ENCODE peak calls at places on chromosomes 5 and 9, in seven cellular contexts. U, V, Q, Z, E, R and I are unnamed samples.
A peak's percentile ranks its signal among the peaks of the same experiment; 100 is the strongest.

GRCh38 chr5:121325930-121326329 is 525.8 kb upstream of the FTMT start:
- DNase-seq in U (no peak), V (no peak), Q (no peak), Z (no peak), E (no peak), R (no peak), I (no peak)

GRCh38 chr5:120072054-120072453 is 392.0 kb upstream of the PRR16 start:
- DNase-seq in U (no peak), V (no peak), Q (no peak), Z (no peak), E (no peak), R (no peak), I (no peak)

GRCh38 chr5:139650689-139651501 is 2.7 kb downstream of the CXXC5 start:
- DNase-seq in U (no peak), V (no peak), Q (peak; percentile 91), Z (no peak), E (peak; percentile 81), R (no peak), I (peak; percentile 76)

GRCh38 chr5:138664276-138664943 is 88.8 kb upstream of the CTNNA1 start:
- DNase-seq in U (no peak), V (no peak), Q (no peak), Z (no peak), E (peak; percentile 28), R (peak; percentile 18), I (peak; percentile 58)

GRCh38 chr9:100714372-100715099 is 136.7 kb downstream of the CAVIN4 start:
- DNase-seq in U (peak; percentile 55), V (no peak), Q (no peak), Z (peak; percentile 78), E (peak; percentile 81), R (peak; percentile 51), I (peak; percentile 85)

GRCh38 chr5:44862808-44863207 is 54.1 kb downstream of the MRPS30 start:
- DNase-seq in U (no peak), V (no peak), Q (no peak), Z (no peak), E (no peak), R (no peak), I (no peak)

GRCh38 chr5:36581070-36581469 is 25.3 kb upstream of the SLC1A3 start:
- DNase-seq in U (no peak), V (no peak), Q (no peak), Z (no peak), E (no peak), R (no peak), I (no peak)

GRCh38 chr5:96257904-96258303 is 175.1 kb downstream of the PCSK1 start:
- DNase-seq in U (no peak), V (no peak), Q (no peak), Z (no peak), E (no peak), R (peak; percentile 41), I (no peak)

GRCh38 chr5:994821-995220 is 13.8 kb upstream of the NKD2 start:
- DNase-seq in U (no peak), V (no peak), Q (no peak), Z (no peak), E (no peak), R (no peak), I (no peak)

GRCh38 chr9:91750343-91750742 is 199.7 kb downstream of the ROR2 start:
- DNase-seq in U (peak; percentile 14), V (no peak), Q (no peak), Z (no peak), E (peak; percentile 53), R (no peak), I (no peak)

GRCh38 chr9:134597041-134597913 is 44.3 kb upstream of the COL5A1 start:
- DNase-seq in U (no peak), V (no peak), Q (peak; percentile 56), Z (no peak), E (no peak), R (peak; percentile 27), I (no peak)

GRCh38 chr5:97111004-97111403 is 31.4 kb downstream of the LIX1 start:
- DNase-seq in U (no peak), V (no peak), Q (no peak), Z (no peak), E (no peak), R (no peak), I (no peak)

GRCh38 chr5:127695336-127695735 is 7.9 kb upstream of the CCDC192 start:
- DNase-seq in U (no peak), V (no peak), Q (no peak), Z (no peak), E (no peak), R (no peak), I (no peak)

GRCh38 chr9:110996436-110997224 is 41.6 kb downstream of the LPAR1 start:
- DNase-seq in U (no peak), V (no peak), Q (peak; percentile 68), Z (no peak), E (peak; percentile 34), R (no peak), I (no peak)

GRCh38 chr5:77586101-77586500 is 52.4 kb downstream of the OTP start:
- DNase-seq in U (no peak), V (no peak), Q (no peak), Z (no peak), E (no peak), R (no peak), I (no peak)

GRCh38 chr5:131375351-131375750 is 111.5 kb downstream of the CDC42SE2 start:
- DNase-seq in U (no peak), V (no peak), Q (no peak), Z (no peak), E (no peak), R (no peak), I (no peak)

GRCh38 chr5:131379071-131379538 is 115.3 kb downstream of the CDC42SE2 start:
- DNase-seq in U (no peak), V (no peak), Q (no peak), Z (no peak), E (no peak), R (no peak), I (no peak)

GRCh38 chr5:131377785-131378325 is 114.0 kb downstream of the CDC42SE2 start:
- DNase-seq in U (no peak), V (no peak), Q (no peak), Z (no peak), E (no peak), R (peak; percentile 42), I (no peak)

GRCh38 chr5:131368866-131369265 is 105.0 kb downstream of the CDC42SE2 start:
- DNase-seq in U (no peak), V (no peak), Q (no peak), Z (no peak), E (no peak), R (no peak), I (no peak)

DNA sequence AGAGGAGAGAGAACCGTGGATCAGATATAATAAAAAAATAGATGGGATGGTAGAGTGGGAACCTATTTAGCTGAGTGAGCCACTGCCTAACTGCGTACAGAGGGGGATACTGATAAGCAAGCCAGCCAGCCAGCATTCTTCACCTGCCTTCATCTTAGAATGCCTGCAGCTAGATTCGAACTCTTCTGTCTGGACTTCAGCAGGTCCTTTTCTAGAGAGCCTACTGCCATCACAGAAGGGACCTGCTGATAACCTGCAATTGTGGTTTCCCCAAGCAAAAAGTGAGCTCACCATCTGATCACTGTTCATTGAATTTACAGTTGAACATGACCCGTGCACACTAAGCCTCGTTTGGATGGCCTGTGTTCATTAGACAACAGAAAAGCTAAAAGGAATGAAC is 109.4 kb downstream of the CDC42SE2 start:
- DNase-seq in U (no peak), V (no peak), Q (no peak), Z (no peak), E (no peak), R (no peak), I (no peak)
- H3K27ac ChIP-seq in U (no peak overlapping the region), V (no peak overlapping the region), Q (no peak overlapping the region), Z (no peak overlapping the region), E (no peak overlapping the region), R (no peak overlapping the region), I (no peak overlapping the region)

DNA sequence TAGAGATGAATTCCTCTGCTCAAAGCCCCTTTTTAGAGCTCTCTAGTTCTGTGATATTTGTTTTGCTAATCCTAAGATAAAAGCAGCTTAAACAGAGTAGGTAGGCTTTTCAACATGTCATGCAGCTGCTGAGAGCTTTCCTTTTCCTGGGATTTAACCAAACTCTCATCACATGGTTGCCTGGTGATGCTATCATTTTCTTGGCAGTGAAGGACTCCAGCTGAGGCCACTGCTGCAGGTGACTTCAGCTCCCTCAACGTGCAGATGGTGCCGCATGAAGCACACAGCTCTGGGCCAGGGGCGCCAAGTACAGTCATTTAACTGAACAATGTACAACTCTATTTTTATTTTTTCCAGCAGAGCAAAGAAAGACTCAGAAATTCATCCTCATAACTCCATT is 42.2 kb downstream of the SECISBP2 start:
- DNase-seq in U (no peak), V (no peak), Q (no peak), Z (no peak), E (peak; percentile 30), R (no peak), I (no peak)
- H3K27ac ChIP-seq in U (no peak overlapping the region), V (no peak overlapping the region), Q (no peak overlapping the region), Z (no peak overlapping the region), E (peak overlapping the region; percentile 80), R (no peak overlapping the region), I (peak overlapping the region; percentile 88)

GRCh38 chr9:6098431-6098830 is 83.0 kb upstream of the RANBP6 start:
- DNase-seq in U (no peak), V (no peak), Q (no peak), Z (no peak), E (no peak), R (no peak), I (no peak)

GRCh38 chr9:6096821-6097220 is 81.4 kb upstream of the RANBP6 start:
- DNase-seq in U (no peak), V (no peak), Q (no peak), Z (no peak), E (no peak), R (peak; percentile 16), I (no peak)
- H3K27ac ChIP-seq in U (no peak overlapping the region), V (no peak overlapping the region), Q (no peak overlapping the region), Z (no peak overlapping the region), E (no peak overlapping the region), R (no peak overlapping the region), I (no peak overlapping the region)

GRCh38 chr5:159880676-159881075 is 35.6 kb upstream of the ADRA1B start:
- DNase-seq in U (no peak), V (no peak), Q (no peak), Z (no peak), E (no peak), R (no peak), I (no peak)

GRCh38 chr5:159874308-159874707 is 42.0 kb upstream of the ADRA1B start:
- DNase-seq in U (no peak), V (no peak), Q (no peak), Z (no peak), E (no peak), R (no peak), I (no peak)

GRCh38 chr5:159877087-159877486 is 39.2 kb upstream of the ADRA1B start:
- DNase-seq in U (no peak), V (no peak), Q (no peak), Z (no peak), E (no peak), R (no peak), I (no peak)

GRCh38 chr5:159878988-159879471 is 37.3 kb upstream of the ADRA1B start:
- DNase-seq in U (no peak), V (no peak), Q (peak; percentile 88), Z (peak; percentile 67), E (peak; percentile 61), R (peak; percentile 91), I (no peak)

DNA sequence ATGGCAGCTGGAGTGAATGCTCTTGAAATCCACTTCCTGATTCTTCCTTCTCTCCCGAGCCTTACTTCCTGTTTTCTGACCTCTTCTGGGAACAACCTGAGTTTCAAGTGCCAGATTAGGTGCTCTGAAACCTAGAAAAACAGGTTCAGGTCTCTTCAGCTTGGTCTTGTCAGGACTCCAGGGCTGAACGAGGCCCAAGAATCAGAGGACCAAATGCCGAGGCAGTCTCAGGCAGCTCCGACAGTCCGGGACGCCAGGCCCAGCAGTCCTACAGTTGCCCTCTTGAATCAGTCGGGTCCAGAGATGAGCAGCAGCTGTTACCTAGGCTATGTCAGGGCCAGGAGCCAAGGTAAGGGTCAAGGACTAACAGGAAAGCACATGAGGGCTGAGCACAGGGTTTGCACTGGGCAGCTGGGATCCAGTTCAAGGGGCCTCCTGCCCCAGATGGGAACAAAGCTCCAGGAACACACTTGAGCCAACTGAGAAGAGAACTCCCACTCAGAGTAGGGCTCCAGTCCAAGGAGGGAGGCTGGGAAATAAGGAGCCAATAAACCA is 38.3 kb upstream of the ADRA1B start:
- DNase-seq in U (no peak), V (no peak), Q (peak; percentile 84), Z (no peak), E (no peak), R (no peak), I (no peak)
- H3K27ac ChIP-seq in U (peak overlapping the region; percentile 55), V (no peak overlapping the region), Q (peak overlapping the region; percentile 71), Z (no peak overlapping the region), E (no peak overlapping the region), R (no peak overlapping the region), I (no peak overlapping the region)